ENCODE peak calls at places on chromosomes 13 and 19, in ten cellular contexts. D is cardiac fibroblast, O is GM12865, E is heart right ventricle, N is fibroblast of lung, U is psoas muscle, V is choroid plexus epithelial cell, R is Peyer's patch, Y is prostate gland, S is fibroblast of mammary gland. C is an unnamed sample.

GRCh38 chr19:5805465-5806132 is 732 bp downstream of the NRTN start:
- DNase-seq in E (peak), U (no peak), V (peak), Y (peak), D (peak), R (peak), S (no peak), N (peak), O (no peak), C (peak)

GRCh38 chr19:33300016-33300981 is 2.0 kb downstream of the CEBPA start:
- DNase-seq in U (no peak), Y (peak), S (no peak), D (no peak), R (peak), O (no peak), E (peak), N (no peak), V (no peak), C (peak)

GRCh38 chr13:99724633-99725517 is 223.6 kb downstream of the TM9SF2 start:
- DNase-seq in Y (no peak), S (no peak), V (no peak), U (no peak), O (peak), D (no peak), N (no peak), R (no peak), E (no peak), C (no peak)

GRCh38 chr19:31015778-31016177 is 333.5 kb downstream of the TSHZ3 start:
- DNase-seq in D (no peak), S (no peak), V (no peak), Y (no peak), E (no peak), R (no peak), N (no peak), U (no peak), O (no peak), C (no peak)

GRCh38 chr13:107035186-107035585 is 467.2 kb upstream of the ARGLU1 start:
- DNase-seq in R (no peak), V (no peak), N (peak), U (no peak), S (no peak), Y (no peak), O (no peak), D (no peak), E (no peak), C (no peak)

GRCh38 chr13:47862841-47863240 is 138.2 kb downstream of the SUCLA2 start:
- DNase-seq in O (no peak), Y (no peak), S (no peak), E (no peak), V (no peak), U (no peak), R (no peak), D (no peak), N (no peak), C (no peak)

GRCh38 chr13:70237131-70237530 is 128.9 kb upstream of the KLHL1 start:
- DNase-seq in O (no peak), R (no peak), N (no peak), S (no peak), V (peak), Y (no peak), U (no peak), E (no peak), D (no peak), C (no peak)

GRCh38 chr13:20561731-20562130 is 5.2 kb upstream of the IFT88 start:
- DNase-seq in D (no peak), S (no peak), R (no peak), Y (no peak), V (no peak), U (no peak), E (no peak), N (no peak), O (no peak), C (no peak)

GRCh38 chr19:3554254-3555083 is 2.9 kb downstream of the MFSD12 start:
- DNase-seq in R (no peak), U (no peak), O (peak), S (no peak), E (no peak), V (no peak), D (no peak), Y (no peak), N (no peak), C (no peak)

GRCh38 chr13:110129076-110129475 is 177.9 kb downstream of the COL4A1 start:
- DNase-seq in D (no peak), V (no peak), O (no peak), N (no peak), E (no peak), Y (peak), U (no peak), R (no peak), S (no peak), C (no peak)

GRCh38 chr19:5964816-5965565 is 12.9 kb downstream of the RANBP3 start:
- DNase-seq in U (no peak), Y (no peak), O (no peak), N (no peak), S (no peak), R (no peak), D (no peak), E (no peak), V (no peak), C (no peak)

GRCh38 chr19:50159078-50159477 is 4.0 kb downstream of the IZUMO2 start:
- DNase-seq in V (no peak), E (no peak), S (no peak), U (no peak), N (no peak), O (no peak), Y (no peak), R (no peak), D (no peak), C (no peak)

GRCh38 chr19:50152578-50152977 is 10.5 kb downstream of the IZUMO2 start:
- DNase-seq in E (no peak), V (no peak), S (no peak), R (no peak), U (no peak), N (no peak), D (no peak), Y (no peak), O (no peak), C (no peak)

GRCh38 chr19:50158577-50158976 is 4.5 kb downstream of the IZUMO2 start:
- DNase-seq in S (no peak), N (no peak), V (no peak), D (no peak), R (no peak), Y (no peak), O (no peak), U (no peak), E (no peak), C (no peak)

GRCh38 chr19:50154529-50154928 is 8.6 kb downstream of the IZUMO2 start:
- DNase-seq in D (no peak), O (no peak), E (no peak), S (no peak), U (no peak), Y (no peak), N (no peak), V (no peak), R (no peak), C (no peak)

DNA sequence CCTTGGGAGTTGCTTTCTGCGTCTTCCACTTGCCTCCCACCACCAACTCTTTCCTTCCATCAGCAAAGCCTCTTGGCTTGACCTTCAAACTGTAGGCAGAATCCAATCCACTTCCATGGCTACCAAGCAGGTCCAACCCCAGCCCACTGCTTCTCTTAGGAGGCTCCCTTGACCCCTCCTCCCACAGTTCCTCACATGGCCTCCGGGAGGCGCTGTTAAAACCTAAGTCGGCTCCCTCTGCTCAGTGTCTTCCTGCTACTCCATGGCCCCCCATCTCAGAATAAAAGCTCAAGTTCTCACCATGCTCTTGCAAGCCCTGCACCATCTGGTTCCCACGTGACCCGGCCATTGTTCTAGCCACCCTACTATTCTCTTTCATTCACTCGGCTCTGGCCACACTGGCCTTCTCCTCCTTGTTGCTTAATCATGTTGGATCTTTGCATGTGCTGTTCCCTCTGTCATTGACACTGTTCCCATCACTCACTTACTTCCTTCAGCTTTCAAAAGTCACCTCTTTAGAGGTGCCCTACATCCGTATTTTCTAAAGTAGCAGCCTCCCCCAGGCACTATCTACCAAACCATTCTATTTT is 7.5 kb downstream of the IZUMO2 start:
- DNase-seq in R (no peak), U (no peak), E (no peak), D (no peak), O (no peak), N (no peak), S (no peak), Y (no peak), V (no peak), C (no peak)
- TF ChIP-seq CTCF in R (no peak), U (no peak), E (no peak), D (no peak), O (peak), N (peak), S (no peak), Y (no peak), V (no peak), C (no peak)

DNA sequence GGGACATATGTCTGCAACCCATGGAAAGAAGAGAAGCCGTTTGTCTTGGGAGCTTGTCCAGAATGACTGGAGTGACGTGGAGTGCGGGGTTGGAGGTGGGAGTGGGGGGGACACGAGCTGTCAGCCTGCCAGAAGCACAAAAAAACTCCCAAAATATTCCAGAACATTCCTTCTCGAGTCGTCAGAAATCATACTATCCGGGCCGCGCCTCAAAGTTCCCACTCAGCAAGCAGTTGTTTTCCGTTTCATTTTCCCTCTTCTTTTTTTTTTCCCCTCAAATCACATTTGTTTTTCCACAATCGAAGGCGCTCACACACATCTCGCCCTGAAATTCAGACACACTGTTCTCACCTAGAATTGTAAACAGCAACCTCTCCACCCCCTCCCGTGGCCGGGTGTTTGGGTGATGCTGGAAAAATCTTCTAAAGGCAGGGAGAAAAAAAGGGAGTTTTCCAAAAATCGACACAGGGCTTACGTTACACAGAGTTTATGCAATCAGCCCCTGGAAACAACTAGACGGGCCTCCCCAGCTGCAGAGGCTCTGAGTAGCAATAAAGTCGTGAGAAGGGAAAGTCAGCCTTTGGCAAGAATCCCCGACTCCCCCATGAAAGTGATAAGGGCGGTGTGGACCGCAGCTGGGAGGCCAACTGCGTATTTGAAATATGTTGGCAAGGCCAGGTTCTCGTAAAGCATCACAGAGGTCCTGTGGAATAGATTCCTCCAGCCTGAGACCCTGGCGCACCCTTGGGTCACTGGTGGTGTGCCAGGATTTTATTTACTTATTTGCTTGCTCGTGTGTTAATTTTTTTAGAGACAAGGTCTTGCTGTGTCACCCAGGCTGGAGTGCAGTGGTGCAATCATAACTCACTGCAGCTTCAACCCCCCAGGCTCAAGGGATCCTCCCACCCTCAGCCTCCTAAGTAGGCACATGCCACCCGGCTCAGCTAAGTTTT is 31.2 kb upstream of the KLF2 start:
- DNase-seq in S (peak), N (peak), V (peak), D (peak), Y (peak), R (peak), O (no peak), U (peak), E (peak), C (peak)
- H3K4me3 ChIP-seq in S (peak), N (peak), V (peak), D (peak), Y (no peak), R (peak), O (no peak), U (peak), E (no peak), C (no peak)

GRCh38 chr19:28242317-28242927 is 970.5 kb downstream of the UQCRFS1 start:
- DNase-seq in O (peak), S (peak), V (peak), N (peak), Y (peak), U (no peak), R (no peak), E (no peak), D (peak), C (peak)

GRCh38 chr19:28234637-28235036 is 978.3 kb downstream of the UQCRFS1 start:
- DNase-seq in V (peak), D (peak), U (no peak), Y (no peak), N (no peak), O (peak), E (no peak), R (no peak), S (no peak), C (no peak)

GRCh38 chr19:28235606-28236125 is 977.3 kb downstream of the UQCRFS1 start:
- DNase-seq in D (no peak), O (no peak), R (no peak), U (no peak), Y (no peak), S (no peak), N (no peak), V (no peak), E (no peak), C (no peak)

GRCh38 chr19:28244966-28245365 is 968.0 kb downstream of the UQCRFS1 start:
- DNase-seq in N (no peak), O (no peak), E (no peak), D (no peak), V (no peak), Y (no peak), R (no peak), U (no peak), S (no peak), C (no peak)

GRCh38 chr19:28239270-28239669 is 973.7 kb downstream of the UQCRFS1 start:
- DNase-seq in V (peak), N (no peak), S (peak), E (no peak), Y (no peak), U (no peak), D (peak), R (no peak), O (no peak), C (no peak)
- TF ChIP-seq CTCF in V (peak), N (no peak), S (peak), E (no peak), Y (no peak), U (no peak), D (peak), R (no peak), O (peak), C (no peak)

GRCh38 chr19:12965017-12965811 is 4.2 kb upstream of the DAND5 start:
- DNase-seq in N (peak), E (peak), O (peak), S (peak), V (peak), U (peak), Y (peak), R (peak), D (peak), C (peak)
- H3K4me3 ChIP-seq in N (peak), E (peak), O (peak), S (peak), V (peak), U (peak), Y (peak), R (peak), D (peak), C (peak)

GRCh38 chr19:51695702-51696315 is 2.7 kb downstream of the SPACA6 start:
- DNase-seq in E (no peak), N (no peak), R (no peak), U (no peak), S (no peak), O (no peak), Y (no peak), V (no peak), D (no peak), C (no peak)

GRCh38 chr19:51696606-51697005 is 3.5 kb downstream of the SPACA6 start:
- DNase-seq in R (no peak), O (no peak), V (no peak), N (no peak), E (no peak), Y (no peak), S (no peak), U (no peak), D (no peak), C (no peak)

GRCh38 chr19:51698296-51698695 is 5.2 kb downstream of the SPACA6 start:
- DNase-seq in V (no peak), D (no peak), O (no peak), S (peak), U (no peak), E (no peak), N (no peak), Y (no peak), R (no peak), C (no peak)

GRCh38 chr19:51699170-51699569 is 6.0 kb downstream of the SPACA6 start:
- DNase-seq in N (no peak), D (no peak), E (no peak), U (no peak), S (no peak), R (no peak), O (no peak), V (no peak), Y (no peak), C (no peak)

DNA sequence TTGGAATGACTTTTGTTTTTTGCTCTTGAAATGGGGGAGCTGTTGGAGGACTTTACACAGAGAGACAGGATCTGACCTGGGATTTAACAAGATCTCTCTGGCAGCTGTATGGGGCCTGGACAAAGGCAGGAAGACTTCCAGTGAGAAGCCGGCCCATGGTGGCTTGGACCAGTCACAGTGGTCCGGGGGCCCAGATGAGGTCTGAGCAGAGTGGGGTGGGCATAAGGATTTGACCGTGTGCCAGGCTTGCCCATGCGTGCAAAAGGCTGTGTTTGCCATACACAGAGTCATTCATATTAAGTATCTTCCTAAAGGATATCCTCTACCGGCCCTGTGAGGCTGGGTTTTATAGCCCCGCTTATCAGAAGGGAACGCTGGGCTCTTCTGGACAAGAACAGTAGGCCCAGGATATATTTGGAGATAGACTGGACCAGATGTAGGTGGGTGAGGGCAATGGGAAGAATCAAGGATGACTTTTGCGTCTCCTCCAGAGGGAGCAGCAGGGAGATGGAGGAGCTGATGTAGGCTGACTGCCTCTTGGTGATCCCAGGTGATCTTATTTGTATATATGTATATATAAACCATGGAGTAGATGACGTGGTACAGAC is 4.1 kb downstream of the SPACA6 start:
- DNase-seq in R (no peak), E (no peak), U (no peak), Y (no peak), D (no peak), O (no peak), N (no peak), V (no peak), S (no peak), C (no peak)
- TF ChIP-seq CTCF in R (no peak), E (no peak), U (no peak), Y (no peak), D (no peak), O (no peak), N (no peak), V (no peak), S (no peak), C (no peak)

GRCh38 chr13:49455016-49455398 is 10.9 kb downstream of the SETDB2 start:
- DNase-seq in D (no peak), U (no peak), S (no peak), N (no peak), Y (no peak), O (no peak), E (no peak), R (no peak), V (no peak), C (no peak)
- H3K4me3 ChIP-seq in D (no peak), U (no peak), S (no peak), N (no peak), Y (no peak), O (no peak), E (no peak), R (no peak), V (no peak), C (no peak)

GRCh38 chr19:12867120-12868099 is 13.8 kb downstream of the DNASE2 start:
- DNase-seq in V (peak), S (peak), D (peak), N (peak), R (peak), O (peak), U (peak), E (peak), Y (peak), C (peak)
- TF ChIP-seq CTCF in V (no peak), S (no peak), D (no peak), N (no peak), R (no peak), O (no peak), U (no peak), E (no peak), Y (no peak), C (no peak)

GRCh38 chr19:53883741-53884140 is 1.7 kb downstream of the PRKCG start:
- DNase-seq in R (no peak), D (no peak), U (no peak), E (no peak), S (no peak), V (no peak), Y (no peak), N (no peak), O (no peak), C (no peak)

GRCh38 chr19:53881482-53882390 is at the start of gene PRKCG:
- DNase-seq in S (no peak), D (no peak), O (no peak), R (peak), E (peak), N (no peak), U (no peak), V (no peak), Y (no peak), C (peak)

GRCh38 chr19:53884256-53884655 is 2.3 kb downstream of the PRKCG start:
- DNase-seq in N (no peak), V (no peak), S (no peak), O (no peak), D (no peak), R (no peak), U (no peak), Y (no peak), E (no peak), C (no peak)

GRCh38 chr19:53882391-53883050 is 524 bp downstream of the PRKCG start:
- DNase-seq in S (no peak), O (no peak), Y (no peak), E (no peak), N (no peak), R (no peak), V (no peak), D (no peak), U (no peak), C (no peak)

DNA sequence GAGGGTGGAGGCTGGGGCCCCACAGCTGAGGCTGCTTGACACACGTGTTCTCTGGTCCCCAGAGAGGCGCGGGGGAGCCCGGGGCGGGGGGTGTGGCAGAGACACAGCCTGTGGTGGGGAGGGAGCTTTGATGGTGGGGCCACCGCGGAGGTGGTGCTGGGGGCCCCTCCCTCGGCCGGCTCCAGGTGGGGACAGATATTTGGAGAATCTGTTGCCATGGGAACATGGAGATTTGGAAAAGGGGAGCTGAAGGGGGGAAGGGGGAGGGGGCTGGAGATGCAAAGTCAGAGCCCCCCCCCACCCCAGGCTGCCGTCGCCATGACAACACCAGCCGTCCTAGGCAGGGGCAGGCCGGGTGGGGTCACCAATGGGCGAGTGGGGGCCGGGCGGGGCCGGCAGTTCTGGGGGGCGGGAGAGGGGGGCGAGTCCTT is 1.2 kb downstream of the PRKCG start:
- DNase-seq in O (no peak), U (no peak), E (no peak), S (no peak), V (no peak), D (no peak), N (no peak), Y (no peak), R (no peak), C (no peak)
- H3K4me3 ChIP-seq in O (no peak), U (no peak), E (no peak), S (no peak), V (no peak), D (no peak), N (no peak), Y (no peak), R (no peak), C (no peak)

GRCh38 chr13:114023716-114024602 is 50.1 kb upstream of the C13orf46 start:
- DNase-seq in U (peak), Y (no peak), D (no peak), V (no peak), E (no peak), R (no peak), N (no peak), O (no peak), S (no peak), C (no peak)
- TF ChIP-seq CTCF in U (no peak), Y (no peak), D (no peak), V (peak), E (no peak), R (no peak), N (no peak), O (no peak), S (no peak), C (no peak)

GRCh38 chr19:38596057-38596981 is 21.4 kb downstream of the MAP4K1 start:
- DNase-seq in E (no peak), V (peak), R (peak), D (no peak), S (no peak), N (no peak), Y (no peak), O (no peak), U (peak), C (peak)
- H3K4me3 ChIP-seq in E (no peak), V (no peak), R (peak), D (no peak), S (no peak), N (no peak), Y (no peak), O (no peak), U (no peak), C (no peak)